ENCODE peak calls at places on chromosomes 16 and 17, in eight cellular contexts. One of them, this sample, is unnamed.

GRCh38 chr16:3920206-3920605 is 39.7 kb upstream of the CREBBP start:
- DNase-seq in tibial artery: no peak
- DNase-seq in CD4-positive, alpha-beta memory T cell: no peak
- DNase-seq in GM23338: no peak
- DNase-seq in uterus: no peak
- DNase-seq in left ventricle myocardium inferior: no peak
- DNase-seq in heart right ventricle: no peak
- DNase-seq in neuronal stem cell: no peak
- DNase-seq in this sample: no peak

GRCh38 chr17:40321502-40322416 is 12.8 kb downstream of the RARA start:
- DNase-seq in left ventricle myocardium inferior: peak
- DNase-seq in heart right ventricle: peak
- DNase-seq in CD4-positive, alpha-beta memory T cell: no peak
- DNase-seq in GM23338: no peak
- DNase-seq in uterus: peak
- DNase-seq in tibial artery: peak
- DNase-seq in neuronal stem cell: no peak
- DNase-seq in this sample: peak

GRCh38 chr17:39058524-39058923 is 91.3 kb upstream of the FBXO47 start:
- DNase-seq in neuronal stem cell: no peak
- DNase-seq in left ventricle myocardium inferior: no peak
- DNase-seq in heart right ventricle: no peak
- DNase-seq in uterus: no peak
- DNase-seq in GM23338: no peak
- DNase-seq in CD4-positive, alpha-beta memory T cell: no peak
- DNase-seq in tibial artery: no peak
- DNase-seq in this sample: no peak

GRCh38 chr17:28745777-28746473 is 2.1 kb downstream of the TRAF4 start:
- DNase-seq in CD4-positive, alpha-beta memory T cell: no peak
- DNase-seq in left ventricle myocardium inferior: no peak
- DNase-seq in heart right ventricle: no peak
- DNase-seq in tibial artery: no peak
- DNase-seq in GM23338: peak
- DNase-seq in uterus: no peak
- DNase-seq in neuronal stem cell: no peak
- DNase-seq in this sample: peak

GRCh38 chr17:33234930-33235685 is 58.0 kb downstream of the ASIC2 start:
- DNase-seq in uterus: peak
- DNase-seq in tibial artery: peak
- DNase-seq in CD4-positive, alpha-beta memory T cell: peak
- DNase-seq in heart right ventricle: peak
- DNase-seq in GM23338: no peak
- DNase-seq in neuronal stem cell: no peak
- DNase-seq in left ventricle myocardium inferior: peak
- DNase-seq in this sample: peak

GRCh38 chr17:7041607-7042506 is 2.0 kb downstream of the SLC16A11 start:
- DNase-seq in CD4-positive, alpha-beta memory T cell: no peak
- DNase-seq in GM23338: peak
- DNase-seq in left ventricle myocardium inferior: no peak
- DNase-seq in heart right ventricle: no peak
- DNase-seq in neuronal stem cell: no peak
- DNase-seq in uterus: no peak
- DNase-seq in tibial artery: no peak
- DNase-seq in this sample: no peak

GRCh38 chr17:34370376-34370996 is 7.5 kb upstream of the CCL1 start:
- DNase-seq in left ventricle myocardium inferior: no peak
- DNase-seq in CD4-positive, alpha-beta memory T cell: no peak
- DNase-seq in uterus: no peak
- DNase-seq in neuronal stem cell: no peak
- DNase-seq in heart right ventricle: no peak
- DNase-seq in tibial artery: no peak
- DNase-seq in GM23338: no peak
- DNase-seq in this sample: no peak

GRCh38 chr17:29133146-29133713 is 47.0 kb downstream of the MYO18A start:
- DNase-seq in GM23338: peak
- DNase-seq in uterus: peak
- DNase-seq in neuronal stem cell: no peak
- DNase-seq in CD4-positive, alpha-beta memory T cell: no peak
- DNase-seq in left ventricle myocardium inferior: peak
- DNase-seq in heart right ventricle: no peak
- DNase-seq in tibial artery: peak
- DNase-seq in this sample: no peak

GRCh38 chr16:832652-833336 is 32.3 kb upstream of the GNG13 start:
- DNase-seq in uterus: no peak
- DNase-seq in left ventricle myocardium inferior: no peak
- DNase-seq in heart right ventricle: no peak
- DNase-seq in CD4-positive, alpha-beta memory T cell: no peak
- DNase-seq in neuronal stem cell: no peak
- DNase-seq in GM23338: no peak
- DNase-seq in tibial artery: no peak
- DNase-seq in this sample: no peak

GRCh38 chr17:19760781-19761180 is 12.7 kb upstream of the ALDH3A1 start:
- DNase-seq in CD4-positive, alpha-beta memory T cell: no peak
- DNase-seq in GM23338: no peak
- DNase-seq in left ventricle myocardium inferior: no peak
- DNase-seq in heart right ventricle: no peak
- DNase-seq in neuronal stem cell: no peak
- DNase-seq in tibial artery: no peak
- DNase-seq in uterus: no peak
- DNase-seq in this sample: no peak

GRCh38 chr17:64087252-64088005 is 42.5 kb downstream of the ERN1 start:
- DNase-seq in CD4-positive, alpha-beta memory T cell: no peak
- DNase-seq in heart right ventricle: no peak
- DNase-seq in left ventricle myocardium inferior: no peak
- DNase-seq in neuronal stem cell: no peak
- DNase-seq in GM23338: no peak
- DNase-seq in uterus: no peak
- DNase-seq in tibial artery: no peak
- DNase-seq in this sample: no peak

GRCh38 chr17:3602499-3602898 is 6.7 kb downstream of the TRPV1 start:
- DNase-seq in heart right ventricle: no peak
- DNase-seq in tibial artery: no peak
- DNase-seq in CD4-positive, alpha-beta memory T cell: no peak
- DNase-seq in neuronal stem cell: no peak
- DNase-seq in GM23338: peak
- DNase-seq in uterus: no peak
- DNase-seq in left ventricle myocardium inferior: no peak
- DNase-seq in this sample: no peak

GRCh38 chr16:85615852-85616607 is 2.9 kb downstream of the GSE1 start:
- DNase-seq in left ventricle myocardium inferior: peak
- DNase-seq in tibial artery: peak
- DNase-seq in GM23338: peak
- DNase-seq in heart right ventricle: peak
- DNase-seq in CD4-positive, alpha-beta memory T cell: peak
- DNase-seq in uterus: peak
- DNase-seq in neuronal stem cell: peak
- DNase-seq in this sample: peak

GRCh38 chr17:1730345-1731193 is 6.1 kb downstream of the WDR81 start:
- DNase-seq in GM23338: no peak
- DNase-seq in neuronal stem cell: no peak
- DNase-seq in uterus: peak
- DNase-seq in CD4-positive, alpha-beta memory T cell: no peak
- DNase-seq in tibial artery: peak
- DNase-seq in left ventricle myocardium inferior: peak
- DNase-seq in heart right ventricle: peak
- DNase-seq in this sample: peak

GRCh38 chr16:75307506-75307905 is 56.1 kb upstream of the BCAR1 start:
- DNase-seq in CD4-positive, alpha-beta memory T cell: no peak
- DNase-seq in left ventricle myocardium inferior: no peak
- DNase-seq in tibial artery: no peak
- DNase-seq in heart right ventricle: no peak
- DNase-seq in neuronal stem cell: no peak
- DNase-seq in GM23338: no peak
- DNase-seq in uterus: no peak
- DNase-seq in this sample: no peak

GRCh38 chr16:31390504-31391043 is 2.6 kb upstream of the ITGAD start:
- DNase-seq in left ventricle myocardium inferior: no peak
- DNase-seq in tibial artery: no peak
- DNase-seq in CD4-positive, alpha-beta memory T cell: no peak
- DNase-seq in GM23338: no peak
- DNase-seq in heart right ventricle: no peak
- DNase-seq in uterus: no peak
- DNase-seq in neuronal stem cell: no peak
- DNase-seq in this sample: no peak

GRCh38 chr16:31386157-31386984 is 6.8 kb upstream of the ITGAD start:
- DNase-seq in GM23338: peak
- DNase-seq in tibial artery: no peak
- DNase-seq in neuronal stem cell: no peak
- DNase-seq in uterus: no peak
- DNase-seq in heart right ventricle: no peak
- DNase-seq in CD4-positive, alpha-beta memory T cell: peak
- DNase-seq in left ventricle myocardium inferior: no peak
- DNase-seq in this sample: no peak

GRCh38 chr16:31382485-31383161 is 10.5 kb upstream of the ITGAD start:
- DNase-seq in uterus: peak
- DNase-seq in tibial artery: peak
- DNase-seq in left ventricle myocardium inferior: peak
- DNase-seq in heart right ventricle: peak
- DNase-seq in GM23338: peak
- DNase-seq in CD4-positive, alpha-beta memory T cell: no peak
- DNase-seq in neuronal stem cell: peak
- DNase-seq in this sample: peak

GRCh38 chr16:31388535-31388934 is 4.6 kb upstream of the ITGAD start:
- DNase-seq in heart right ventricle: no peak
- DNase-seq in tibial artery: no peak
- DNase-seq in neuronal stem cell: no peak
- DNase-seq in CD4-positive, alpha-beta memory T cell: no peak
- DNase-seq in left ventricle myocardium inferior: no peak
- DNase-seq in uterus: no peak
- DNase-seq in GM23338: no peak
- DNase-seq in this sample: no peak

DNA sequence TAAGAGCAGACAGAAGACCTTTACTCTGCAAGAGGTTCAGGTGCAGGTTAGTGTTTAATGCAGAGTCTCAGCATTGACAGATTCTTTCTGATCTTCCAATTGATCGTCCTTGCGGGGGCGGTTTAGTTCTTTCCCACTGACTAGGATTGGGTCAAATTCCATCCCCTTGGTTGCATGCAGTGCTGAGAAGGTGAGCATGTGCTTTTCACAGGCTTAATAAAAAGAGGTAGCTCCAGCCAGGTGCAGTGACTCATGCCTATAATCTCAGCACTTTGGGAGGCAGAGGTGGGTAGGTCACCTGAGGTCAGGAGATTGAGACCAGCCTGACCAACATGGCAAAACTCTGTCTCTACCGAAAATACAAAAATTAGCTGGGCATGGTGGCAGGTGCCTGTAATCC is 7.5 kb upstream of the ITGAD start:
- DNase-seq in heart right ventricle: no peak
- DNase-seq in left ventricle myocardium inferior: no peak
- DNase-seq in CD4-positive, alpha-beta memory T cell: no peak
- DNase-seq in tibial artery: no peak
- DNase-seq in uterus: no peak
- DNase-seq in GM23338: no peak
- DNase-seq in neuronal stem cell: no peak
- DNase-seq in this sample: no peak
- H3K27ac ChIP-seq in heart right ventricle: no peak
- H3K27ac ChIP-seq in left ventricle myocardium inferior: no peak
- H3K27ac ChIP-seq in CD4-positive, alpha-beta memory T cell: no peak
- H3K27ac ChIP-seq in tibial artery: no peak
- H3K27ac ChIP-seq in uterus: no peak
- H3K27ac ChIP-seq in GM23338: no peak
- H3K27ac ChIP-seq in neuronal stem cell: no peak
- H3K27ac ChIP-seq in this sample: no peak

GRCh38 chr17:16120937-16121336 is 94.4 kb downstream of the NCOR1 start:
- DNase-seq in uterus: no peak
- DNase-seq in GM23338: no peak
- DNase-seq in left ventricle myocardium inferior: no peak
- DNase-seq in heart right ventricle: no peak
- DNase-seq in neuronal stem cell: no peak
- DNase-seq in CD4-positive, alpha-beta memory T cell: no peak
- DNase-seq in tibial artery: no peak
- DNase-seq in this sample: no peak

GRCh38 chr17:16122697-16123434 is 92.5 kb downstream of the NCOR1 start:
- DNase-seq in tibial artery: no peak
- DNase-seq in GM23338: no peak
- DNase-seq in left ventricle myocardium inferior: no peak
- DNase-seq in neuronal stem cell: no peak
- DNase-seq in heart right ventricle: no peak
- DNase-seq in CD4-positive, alpha-beta memory T cell: no peak
- DNase-seq in uterus: no peak
- DNase-seq in this sample: no peak

GRCh38 chr17:16123531-16123930 is 91.8 kb downstream of the NCOR1 start:
- DNase-seq in GM23338: no peak
- DNase-seq in heart right ventricle: no peak
- DNase-seq in left ventricle myocardium inferior: no peak
- DNase-seq in uterus: no peak
- DNase-seq in neuronal stem cell: no peak
- DNase-seq in CD4-positive, alpha-beta memory T cell: no peak
- DNase-seq in tibial artery: no peak
- DNase-seq in this sample: no peak

GRCh38 chr17:16117149-16117548 is 98.2 kb downstream of the NCOR1 start:
- DNase-seq in uterus: no peak
- DNase-seq in CD4-positive, alpha-beta memory T cell: no peak
- DNase-seq in tibial artery: no peak
- DNase-seq in left ventricle myocardium inferior: no peak
- DNase-seq in heart right ventricle: no peak
- DNase-seq in neuronal stem cell: no peak
- DNase-seq in GM23338: no peak
- DNase-seq in this sample: no peak

DNA sequence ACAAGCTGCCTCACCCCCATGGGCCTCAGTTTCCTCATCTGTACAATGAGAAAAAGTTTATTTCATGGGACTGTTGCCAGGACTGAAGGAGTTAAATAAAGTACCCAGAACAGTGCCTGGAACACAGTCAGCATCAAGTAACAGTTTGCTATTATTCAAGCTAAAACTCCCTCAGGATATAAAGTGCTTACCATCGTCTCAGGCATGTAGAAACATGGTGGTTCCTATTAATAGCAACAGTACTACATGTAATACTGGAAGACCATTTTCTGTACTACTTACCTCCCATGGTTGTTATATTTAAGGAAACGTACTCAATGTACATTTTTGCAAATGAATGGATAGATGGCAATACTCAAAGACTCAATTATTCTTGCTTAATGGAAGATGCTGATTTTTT is 93.4 kb downstream of the NCOR1 start:
- DNase-seq in GM23338: no peak
- DNase-seq in neuronal stem cell: no peak
- DNase-seq in CD4-positive, alpha-beta memory T cell: no peak
- DNase-seq in heart right ventricle: no peak
- DNase-seq in left ventricle myocardium inferior: no peak
- DNase-seq in uterus: no peak
- DNase-seq in tibial artery: no peak
- DNase-seq in this sample: no peak
- H3K4me3 ChIP-seq in GM23338: no peak
- H3K4me3 ChIP-seq in neuronal stem cell: no peak
- H3K4me3 ChIP-seq in CD4-positive, alpha-beta memory T cell: no peak
- H3K4me3 ChIP-seq in heart right ventricle: no peak
- H3K4me3 ChIP-seq in left ventricle myocardium inferior: no peak
- H3K4me3 ChIP-seq in uterus: no peak
- H3K4me3 ChIP-seq in tibial artery: no peak
- H3K4me3 ChIP-seq in this sample: no peak

GRCh38 chr17:45222273-45222993 is 748 bp downstream of the FMNL1 start:
- DNase-seq in CD4-positive, alpha-beta memory T cell: peak
- DNase-seq in neuronal stem cell: no peak
- DNase-seq in uterus: no peak
- DNase-seq in GM23338: peak
- DNase-seq in tibial artery: peak
- DNase-seq in heart right ventricle: no peak
- DNase-seq in left ventricle myocardium inferior: no peak
- DNase-seq in this sample: no peak
- H3K27ac ChIP-seq in CD4-positive, alpha-beta memory T cell: peak
- H3K27ac ChIP-seq in neuronal stem cell: no peak
- H3K27ac ChIP-seq in uterus: no peak
- H3K27ac ChIP-seq in GM23338: no peak
- H3K27ac ChIP-seq in tibial artery: no peak
- H3K27ac ChIP-seq in heart right ventricle: peak
- H3K27ac ChIP-seq in left ventricle myocardium inferior: peak
- H3K27ac ChIP-seq in this sample: peak

GRCh38 chr17:57454729-57455062 is 198.4 kb downstream of the MSI2 start:
- DNase-seq in tibial artery: no peak
- DNase-seq in heart right ventricle: no peak
- DNase-seq in uterus: no peak
- DNase-seq in left ventricle myocardium inferior: no peak
- DNase-seq in GM23338: no peak
- DNase-seq in neuronal stem cell: no peak
- DNase-seq in CD4-positive, alpha-beta memory T cell: no peak
- DNase-seq in this sample: no peak
- H3K4me3 ChIP-seq in tibial artery: no peak
- H3K4me3 ChIP-seq in heart right ventricle: no peak
- H3K4me3 ChIP-seq in uterus: no peak
- H3K4me3 ChIP-seq in left ventricle myocardium inferior: no peak
- H3K4me3 ChIP-seq in GM23338: no peak
- H3K4me3 ChIP-seq in neuronal stem cell: no peak
- H3K4me3 ChIP-seq in CD4-positive, alpha-beta memory T cell: no peak
- H3K4me3 ChIP-seq in this sample: no peak

This sample was measured in lung.